ENCODE peak calls at places on chromosomes 3 and 15, in five cellular contexts. A is Panc1; W is neural crest cell; O is naive thymus-derived CD8-positive, alpha-beta T cell; X is stimulated activated CD4-positive, alpha-beta T cell treated with anti-CD3 and anti-CD28 coated beads, Interleukin-12 subunit alpha, Interleukin-12 subunit beta, amount 100 ng/mL, for 48 hours. F is an unnamed sample.

GRCh38 chr3:52193059-52193458 is 4.9 kb upstream of the ALAS1 start:
- DNase-seq in A (no peak), O (no peak), W (no peak), X (no peak), F (no peak)

GRCh38 chr3:156553705-156554356 is 1.1 kb downstream of the SSR3 start:
- DNase-seq in X (no peak), A (no peak), O (no peak), W (no peak), F (no peak)

GRCh38 chr15:51368307-51368706 is 26.9 kb downstream of the GLDN start:
- DNase-seq in W (no peak), A (no peak), O (no peak), X (no peak), F (no peak)

GRCh38 chr15:63045438-63046278 is 3.1 kb downstream of the TPM1 start:
- DNase-seq in O (no peak), X (no peak), A (no peak), W (no peak), F (no peak)

GRCh38 chr3:134956844-134957243 is 161.8 kb downstream of the EPHB1 start:
- DNase-seq in X (no peak), W (no peak), O (no peak), A (no peak), F (no peak)

GRCh38 chr15:56795400-56795983 is 62.2 kb upstream of the ZNF280D start:
- DNase-seq in O (no peak), X (no peak), W (no peak), A (no peak), F (no peak)

GRCh38 chr3:33441322-33441976 is 1.2 kb upstream of the UBP1 start:
- DNase-seq in A (no peak), W (no peak), O (no peak), X (no peak), F (no peak)

GRCh38 chr3:94862703-94863102 is 799.8 kb downstream of the NSUN3 start:
- DNase-seq in W (peak; percentile 9), X (no peak), A (peak; percentile 0), O (no peak), F (no peak)

GRCh38 chr3:185733980-185734724 is 90.7 kb downstream of the IGF2BP2 start:
- DNase-seq in A (peak; percentile 81), W (peak; percentile 30), O (no peak), X (peak; percentile 7), F (no peak)

GRCh38 chr15:60370105-60370803 is 27.5 kb downstream of the ANXA2 start:
- DNase-seq in O (no peak), A (no peak), W (no peak), X (no peak), F (no peak)

GRCh38 chr3:65485826-65486592 is 552.7 kb downstream of the MAGI1 start:
- DNase-seq in O (no peak), A (no peak), X (no peak), W (no peak), F (no peak)

GRCh38 chr15:88849376-88850122 is 45.8 kb downstream of the HAPLN3 start:
- DNase-seq in X (no peak), A (no peak), O (no peak), W (no peak), F (no peak)

GRCh38 chr3:30500666-30501399 is 105.6 kb upstream of the TGFBR2 start:
- DNase-seq in A (no peak), O (no peak), X (no peak), W (no peak), F (no peak)

GRCh38 chr3:183080628-183081027 is 18.7 kb downstream of the MCCC1 start:
- DNase-seq in A (no peak), X (no peak), W (no peak), O (no peak), F (no peak)

GRCh38 chr15:68967948-68968347 is 37.6 kb downstream of the SPESP1 start:
- DNase-seq in W (no peak), O (no peak), A (no peak), X (no peak), F (no peak)

GRCh38 chr15:22988811-22989210 is 8.6 kb upstream of the CYFIP1 start:
- DNase-seq in O (no peak), X (no peak), W (no peak), A (no peak), F (no peak)

GRCh38 chr3:196192036-196193001 is 18.9 kb downstream of the ZDHHC19 start:
- DNase-seq in W (no peak), A (no peak), X (no peak), O (peak; percentile 14), F (no peak)

GRCh38 chr15:70171224-70171886 is 73.6 kb upstream of the TLE3 start:
- DNase-seq in O (no peak), W (no peak), X (no peak), A (no peak), F (no peak)

GRCh38 chr15:29040367-29040745 is 154.6 kb downstream of the APBA2 start:
- DNase-seq in W (no peak), A (no peak), O (no peak), X (no peak), F (no peak)

GRCh38 chr3:172692751-172693310 is 18.0 kb downstream of the NCEH1 start:
- DNase-seq in A (no peak), O (no peak), W (no peak), X (no peak), F (no peak)

GRCh38 chr3:31448035-31448881 is 84.5 kb upstream of the STT3B start:
- DNase-seq in A (no peak), W (no peak), X (no peak), O (no peak), F (no peak)

GRCh38 chr3:196147116-196147515 is 64.1 kb downstream of the ZDHHC19 start:
- DNase-seq in A (no peak), X (no peak), W (no peak), O (no peak), F (no peak)

GRCh38 chr15:36811903-36812302 is 232.5 kb downstream of the CDIN1 start:
- DNase-seq in W (no peak), A (no peak), X (no peak), O (no peak), F (no peak)

GRCh38 chr15:62403164-62403809 is 238.2 kb upstream of the C2CD4B start:
- DNase-seq in O (no peak), A (no peak), W (no peak), X (no peak), F (no peak)

GRCh38 chr3:126131881-126132750 is 48.2 kb upstream of the SLC41A3 start:
- DNase-seq in A (no peak), O (no peak), X (no peak), W (no peak), F (no peak)

GRCh38 chr15:41607033-41607432 is 48.0 kb downstream of the TYRO3 start:
- DNase-seq in W (no peak), O (no peak), X (no peak), A (no peak), F (no peak)

GRCh38 chr3:81726735-81727134 is 34.7 kb downstream of the GBE1 start:
- DNase-seq in O (no peak), W (no peak), X (no peak), A (no peak), F (no peak)

GRCh38 chr3:139797724-139798343 is 120.1 kb upstream of the NMNAT3 start:
- DNase-seq in O (no peak), W (peak; percentile 65), A (no peak), X (peak; percentile 8), F (no peak)

GRCh38 chr3:145767909-145768308 is 393.1 kb downstream of the PLOD2 start:
- DNase-seq in X (no peak), W (no peak), A (no peak), O (no peak), F (no peak)

GRCh38 chr3:11226042-11226370 is 46.2 kb upstream of the ATG7 start:
- DNase-seq in W (no peak), O (no peak), X (no peak), A (no peak), F (no peak)

GRCh38 chr3:189927975-189928895 is 192.5 kb downstream of the P3H2 start:
- DNase-seq in A (no peak), O (no peak), W (no peak), X (no peak), F (no peak)